ENCODE peak calls at places on chromosomes 13 and 19, in ten cellular contexts. T, J, L, Y, B, C, E, A, K and M are unnamed samples. For H3K4me1, the result is how much of the 10 kb centered on the place peaks cover.

GRCh38 chr13:75907044-75907443 is 270.9 kb downstream of the LMO7 start:
- DNase-seq in L (no peak), Y (no peak), E (no peak), T (no peak), J (no peak), A (no peak), B (no peak), K (no peak), C (no peak), M (no peak)

GRCh38 chr13:95099541-95099940 is 201.7 kb downstream of the ABCC4 start:
- DNase-seq in A (no peak), Y (no peak), B (no peak), K (no peak), T (no peak), J (no peak), E (peak), L (no peak), C (no peak), M (no peak)

GRCh38 chr13:112690242-112690943 is 555 bp downstream of the ATP11A start:
- DNase-seq in A (no peak), L (peak), C (peak), E (peak), B (peak), K (peak), J (no peak), Y (peak), T (peak), M (no peak)

GRCh38 chr13:31930901-31931522 is 100.6 kb upstream of the FRY start:
- DNase-seq in J (no peak), A (no peak), L (no peak), T (no peak), E (peak), K (no peak), Y (no peak), C (no peak), B (no peak), M (no peak)

GRCh38 chr13:59494560-59494970 is 669.2 kb downstream of the DIAPH3 start:
- DNase-seq in K (peak), Y (no peak), C (no peak), B (peak), J (no peak), E (peak), L (no peak), A (no peak), T (peak), M (no peak)

GRCh38 chr13:20826301-20826700 is 52.5 kb upstream of the EEF1AKMT1 start:
- DNase-seq in L (no peak), A (no peak), E (no peak), Y (no peak), K (no peak), T (no peak), C (no peak), J (no peak), B (no peak), M (no peak)

GRCh38 chr13:110209950-110210603 is 96.9 kb downstream of the COL4A1 start:
- DNase-seq in J (no peak), K (no peak), C (no peak), A (no peak), E (no peak), Y (no peak), L (no peak), B (no peak), T (no peak), M (no peak)

GRCh38 chr19:48354332-48354992 is 9.3 kb downstream of the TMEM143 start:
- DNase-seq in B (no peak), Y (no peak), E (peak), J (no peak), L (no peak), A (no peak), C (no peak), T (no peak), K (no peak), M (no peak)

GRCh38 chr13:44273991-44274810 is 99.4 kb upstream of the SERP2 start:
- DNase-seq in C (no peak), K (peak), L (peak), B (no peak), J (no peak), E (no peak), Y (no peak), A (no peak), T (no peak), M (no peak)

GRCh38 chr13:110471833-110472162 is 89.7 kb downstream of the RAB20 start:
- DNase-seq in L (no peak), K (no peak), T (peak), A (no peak), C (peak), B (peak), J (no peak), E (peak), Y (peak), M (no peak)

GRCh38 chr13:32340917-32341316 is 25.6 kb downstream of the BRCA2 start:
- DNase-seq in C (no peak), L (no peak), A (no peak), Y (no peak), E (no peak), B (no peak), J (no peak), T (no peak), K (no peak), M (no peak)

GRCh38 chr13:43305416-43305815 is 282.0 kb downstream of the DNAJC15 start:
- DNase-seq in L (no peak), T (no peak), E (peak), J (no peak), C (no peak), K (no peak), B (no peak), A (no peak), Y (no peak), M (no peak)

GRCh38 chr19:14248578-14249011 is 42.6 kb upstream of the ADGRL1 start:
- DNase-seq in Y (peak), E (peak), A (no peak), K (peak), J (no peak), C (no peak), L (peak), T (peak), B (peak), M (no peak)

GRCh38 chr19:31553112-31553843 is 204.0 kb upstream of the TSHZ3 start:
- DNase-seq in C (no peak), K (no peak), E (no peak), B (no peak), J (no peak), Y (no peak), L (no peak), T (no peak), A (no peak), M (no peak)

GRCh38 chr13:98265669-98266551 is 88.8 kb upstream of the RNF113B start:
- DNase-seq in J (no peak), A (no peak), T (no peak), L (peak), K (no peak), E (peak), Y (peak), B (no peak), C (peak), M (no peak)

GRCh38 chr19:782195-783043 is 14.8 kb upstream of the PTBP1 start:
- DNase-seq in J (no peak), Y (no peak), B (no peak), C (no peak), T (no peak), L (peak), A (no peak), E (peak), K (peak), M (no peak)
- H3K4me3 ChIP-seq in J (no peak), Y (no peak), B (peak), C (no peak), T (peak), L (no peak), A (no peak), E (peak), K (peak), M (peak)

DNA sequence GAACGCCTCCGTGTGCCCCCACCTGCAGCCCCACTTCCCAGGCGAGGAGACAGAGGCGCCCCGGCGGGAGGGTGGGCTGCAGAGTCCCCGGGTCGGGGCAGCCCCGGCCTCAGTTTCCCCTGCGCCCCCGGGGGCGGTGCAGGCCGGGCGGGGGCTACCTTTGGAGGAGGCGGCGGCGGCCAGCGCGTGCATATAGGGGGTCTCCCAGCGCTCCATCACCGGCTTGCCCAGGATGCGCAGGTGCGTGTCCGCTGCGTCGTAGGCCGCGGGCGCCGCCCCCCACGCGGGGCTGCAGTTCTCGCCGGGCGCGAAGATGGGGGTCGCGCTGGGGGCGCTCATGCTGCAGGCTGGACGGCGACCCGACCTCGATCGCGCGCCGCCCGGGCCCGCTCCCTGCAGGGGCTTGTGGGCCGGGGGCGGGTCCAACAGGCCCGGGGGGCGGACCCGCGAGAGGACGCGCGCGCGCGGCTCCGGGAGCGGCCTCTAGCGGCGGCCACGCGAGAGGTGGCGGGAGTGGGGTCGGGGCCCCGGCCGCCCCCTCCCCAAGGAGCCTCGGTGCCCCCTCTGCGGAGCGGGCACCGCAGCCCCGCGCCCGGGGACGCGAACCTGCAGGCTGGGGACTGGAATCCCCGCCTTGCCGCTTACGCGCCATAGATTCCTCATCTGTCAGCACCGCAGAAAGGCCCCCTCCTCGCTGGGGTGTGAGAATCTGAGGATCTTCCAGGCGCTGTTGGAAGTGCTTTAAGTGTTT is at the start of gene GAMT:
- DNase-seq in L (peak), E (no peak), A (no peak), Y (no peak), K (peak), B (peak), T (no peak), J (peak), C (peak), M (no peak)
- H3K4me1 ChIP-seq in L (under half), E (under half), A (under half), Y (under half), K (under half), B (under half), T (under half), J (under half), C (under half), M (under half)

GRCh38 chr19:52171321-52172169 is at the start of gene ZNF836:
- DNase-seq in L (peak), Y (peak), C (peak), E (peak), T (peak), A (peak), J (peak), B (peak), K (peak), M (peak)

GRCh38 chr19:52172347-52172746 is 926 bp upstream of the ZNF836 start:
- DNase-seq in C (no peak), L (no peak), K (no peak), T (no peak), J (no peak), A (no peak), Y (no peak), B (no peak), E (no peak), M (no peak)

GRCh38 chr19:52170863-52171320 is 529 bp downstream of the ZNF836 start:
- DNase-seq in L (peak), B (peak), K (peak), E (no peak), C (peak), T (peak), A (no peak), J (no peak), Y (peak), M (no peak)

DNA sequence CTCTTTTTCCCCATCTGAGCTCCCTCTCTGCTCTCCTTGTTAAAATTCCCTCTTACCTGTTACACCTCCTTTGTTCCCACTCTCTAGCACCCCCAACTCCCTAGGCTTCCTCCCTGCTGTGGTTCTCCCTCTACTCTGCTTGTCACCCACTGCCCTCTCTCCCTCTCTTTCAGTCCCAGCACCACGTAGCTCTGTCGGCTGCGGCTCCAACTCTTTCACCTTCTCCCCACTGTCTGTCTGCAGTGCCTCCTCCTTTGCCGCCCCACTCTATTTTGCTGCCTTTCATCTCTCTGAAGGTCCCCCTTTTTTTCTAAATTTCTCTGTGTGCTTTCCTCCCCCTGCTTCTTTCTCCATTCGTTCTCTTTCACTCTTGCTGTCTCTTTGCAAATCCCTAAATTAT is 1.1 kb downstream of the ZNF836 start:
- DNase-seq in C (no peak), Y (no peak), J (no peak), B (no peak), T (no peak), E (no peak), L (no peak), K (peak), A (no peak), M (no peak)
- H3K4me3 ChIP-seq in C (peak), Y (peak), J (peak), B (peak), T (peak), E (peak), L (no peak), K (peak), A (peak), M (peak)

DNA sequence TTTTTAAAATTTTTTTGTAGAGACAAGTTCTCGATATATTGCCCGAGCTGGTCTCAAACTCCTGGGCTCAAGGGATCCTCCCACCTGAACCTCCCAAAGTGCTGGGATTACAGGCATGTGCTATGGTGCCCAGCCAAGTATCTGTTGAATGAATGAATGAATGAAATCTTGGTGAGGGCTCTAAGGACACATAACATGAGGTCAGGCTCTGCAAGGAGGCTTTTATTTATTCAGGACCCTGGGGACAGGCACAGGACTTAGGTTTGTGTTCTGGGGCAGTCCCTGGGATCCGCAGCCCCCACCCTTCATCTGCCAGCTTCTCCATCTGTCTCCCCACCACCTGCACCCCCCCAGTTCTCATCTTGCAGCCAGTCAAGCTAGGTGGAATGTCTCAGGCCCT is 4.6 kb downstream of the PTGIR start:
- DNase-seq in T (no peak), C (no peak), K (no peak), E (no peak), A (no peak), L (no peak), Y (no peak), J (no peak), B (no peak), M (no peak)
- H3K4me1 ChIP-seq in T (under half), C (under half), K (under half), E (under half), A (under half), L (under half), Y (under half), J (half or more), B (under half), M (half or more)

DNA sequence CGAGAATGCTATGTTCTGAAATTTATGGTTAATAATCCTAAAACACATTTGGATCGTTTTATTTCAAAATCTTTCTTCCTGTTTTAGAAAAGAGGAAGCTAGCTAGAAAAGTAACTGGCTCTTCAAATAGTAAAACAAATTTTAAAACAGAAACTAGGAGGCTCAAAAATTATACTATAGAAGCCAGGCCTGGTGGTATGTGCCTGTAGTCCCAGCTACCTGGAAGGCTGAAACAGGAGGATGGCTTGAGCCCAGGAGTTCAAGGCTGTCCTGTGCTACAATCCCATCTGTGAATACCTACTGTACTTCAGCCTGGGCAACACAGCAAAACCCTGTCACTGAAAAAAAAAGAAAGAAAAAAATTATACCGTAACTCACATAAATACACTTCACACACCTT is 57.9 kb downstream of the ELF1 start:
- DNase-seq in T (no peak), K (no peak), L (no peak), C (no peak), B (no peak), Y (no peak), A (no peak), E (no peak), J (no peak), M (no peak)
- H3K4me3 ChIP-seq in T (no peak), K (no peak), L (no peak), C (no peak), B (peak), Y (no peak), A (no peak), E (no peak), J (no peak), M (no peak)

GRCh38 chr13:46586766-46587509 is 34.0 kb downstream of the LRCH1 start:
- DNase-seq in T (no peak), J (no peak), E (peak), L (no peak), B (no peak), Y (no peak), C (no peak), K (no peak), A (no peak), M (no peak)

GRCh38 chr13:46592410-46592809 is 39.4 kb downstream of the LRCH1 start:
- DNase-seq in A (no peak), J (no peak), T (no peak), K (no peak), Y (no peak), E (peak), C (no peak), L (no peak), B (no peak), M (no peak)

GRCh38 chr13:46582190-46582589 is 29.2 kb downstream of the LRCH1 start:
- DNase-seq in K (no peak), C (no peak), E (no peak), B (no peak), Y (no peak), T (no peak), A (no peak), L (no peak), J (no peak), M (no peak)

GRCh38 chr13:46593403-46593802 is 40.4 kb downstream of the LRCH1 start:
- DNase-seq in B (no peak), J (no peak), E (no peak), A (peak), K (no peak), C (no peak), Y (no peak), L (no peak), T (no peak), M (no peak)

DNA sequence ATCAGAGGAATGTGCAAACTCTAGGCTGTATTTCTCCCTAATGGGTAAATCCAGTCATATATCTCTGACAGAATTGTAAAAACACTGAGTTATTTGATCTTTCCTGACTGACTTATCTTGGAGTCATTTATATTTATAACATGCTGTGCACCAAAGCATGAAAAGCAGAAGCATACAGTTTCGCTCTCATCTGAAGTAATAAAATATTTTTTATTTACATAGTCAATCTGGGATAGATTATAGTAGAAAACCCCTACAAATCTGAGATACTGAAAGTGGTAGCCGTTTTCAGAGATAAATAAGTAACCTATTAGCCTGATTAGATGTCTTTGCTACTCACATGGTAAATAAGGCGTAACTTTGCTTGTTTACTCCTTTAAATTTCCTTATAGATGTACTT is 35.0 kb downstream of the LRCH1 start:
- DNase-seq in T (no peak), A (no peak), E (no peak), C (no peak), B (no peak), Y (no peak), K (no peak), L (no peak), J (no peak), M (no peak)
- H3K4me1 ChIP-seq in T (under half), A (under half), E (under half), C (under half), B (under half), Y (under half), K (under half), L (under half), J (under half), M (under half)

GRCh38 chr19:50191270-50191669 is 12.2 kb upstream of the MYH14 start:
- DNase-seq in J (no peak), T (no peak), E (no peak), C (no peak), A (no peak), Y (no peak), L (no peak), B (no peak), K (no peak), M (no peak)
- H3K4me3 ChIP-seq in J (no peak), T (no peak), E (no peak), C (no peak), A (no peak), Y (peak), L (no peak), B (no peak), K (no peak), M (no peak)

DNA sequence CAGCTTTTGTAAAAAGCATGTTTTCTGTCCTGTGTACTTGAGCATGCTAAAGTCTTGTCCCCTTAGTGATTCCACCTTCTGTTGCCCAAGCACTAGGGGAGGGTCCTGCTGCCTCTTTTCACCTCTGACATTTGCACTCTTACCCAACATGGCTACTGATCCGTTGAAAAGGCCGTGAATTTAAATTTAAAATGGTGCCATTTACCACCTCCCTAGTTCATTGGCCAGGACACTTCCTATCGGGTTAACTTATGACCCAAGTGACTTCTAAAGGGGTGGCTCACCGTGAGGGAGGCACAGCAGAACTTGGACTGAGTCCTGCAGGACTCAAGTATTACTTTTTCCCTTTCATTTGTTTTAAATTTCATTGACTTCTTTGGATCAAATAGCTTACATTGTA is 33.3 kb upstream of the CEACAM21 start:
- DNase-seq in K (no peak), E (no peak), L (no peak), T (no peak), B (no peak), Y (no peak), J (no peak), C (no peak), A (no peak), M (no peak)
- H3K4me1 ChIP-seq in K (under half), E (under half), L (under half), T (under half), B (under half), Y (under half), J (half or more), C (under half), A (under half), M (under half)